ENCODE peak calls at places on chromosomes 11 and 22, in seven cellular contexts. A is osteoblast, U is adrenal gland, G is foreskin fibroblast, X is tibial nerve, I is OCI-LY7, D is left lung. S is an unnamed sample.

GRCh38 chr11:73454987-73455386 is 78.8 kb downstream of the RELT start:
- DNase-seq in A (no peak), U (no peak), G (no peak), X (no peak), I (no peak), D (no peak), S (no peak)

GRCh38 chr11:34501500-34501899 is 12.1 kb downstream of the ELF5 start:
- DNase-seq in A (peak; percentile 87), U (no peak), G (peak; percentile 90), X (no peak), I (no peak), D (peak; percentile 72), S (peak; percentile 74)

GRCh38 chr22:46149493-46149997 is 781 bp upstream of the PPARA start:
- DNase-seq in A (peak; percentile 90), U (peak; percentile 74), G (peak; percentile 44), X (peak; percentile 54), I (peak; percentile 10), D (peak; percentile 73), S (no peak)

GRCh38 chr22:31141551-31141950 is 1.2 kb upstream of the PLA2G3 start:
- DNase-seq in A (peak; percentile 76), U (no peak), G (no peak), X (no peak), I (no peak), D (no peak), S (no peak)

GRCh38 chr11:14413307-14414072 is 54.5 kb upstream of the RRAS2 start:
- DNase-seq in A (peak; percentile 61), U (peak; percentile 58), G (peak; percentile 86), X (no peak), I (no peak), D (no peak), S (no peak)

GRCh38 chr11:60700689-60701508 is 1.5 kb downstream of the MS4A8 start:
- DNase-seq in A (no peak), U (no peak), G (no peak), X (no peak), I (peak; percentile 32), D (no peak), S (no peak)

GRCh38 chr11:40401132-40401853 is 1058.2 kb downstream of the LRRC4C start:
- DNase-seq in A (no peak), U (no peak), G (peak; percentile 29), X (no peak), I (no peak), D (no peak), S (no peak)

GRCh38 chr11:369336-370018 is at the start of gene B4GALNT4:
- DNase-seq in A (peak; percentile 96), U (no peak), G (peak; percentile 73), X (no peak), I (no peak), D (no peak), S (no peak)

GRCh38 chr22:48239461-48240164 is 1477.2 kb downstream of the TBC1D22A start:
- DNase-seq in A (no peak), U (no peak), G (no peak), X (no peak), I (no peak), D (no peak), S (peak; percentile 26)

GRCh38 chr11:134944986-134945385 is 532.9 kb upstream of the B3GAT1 start:
- DNase-seq in A (no peak), U (no peak), G (no peak), X (no peak), I (no peak), D (no peak), S (no peak)

GRCh38 chr11:85718991-85719807 is 33.2 kb upstream of the CCDC89 start:
- DNase-seq in A (peak; percentile 91), U (no peak), G (peak; percentile 97), X (peak; percentile 17), I (no peak), D (peak; percentile 32), S (peak; percentile 22)

GRCh38 chr11:94897330-94897768 is 76.0 kb downstream of the CWC15 start:
- DNase-seq in A (no peak), U (peak; percentile 86), G (peak; percentile 71), X (peak; percentile 53), I (peak; percentile 36), D (no peak), S (peak; percentile 86)

GRCh38 chr11:103619480-103619879 is 417.0 kb upstream of the DDI1 start:
- DNase-seq in A (no peak), U (no peak), G (peak; percentile 29), X (no peak), I (peak; percentile 5), D (no peak), S (no peak)

GRCh38 chr11:45238724-45239123 is 47.4 kb downstream of the SYT13 start:
- DNase-seq in A (peak; percentile 97), U (no peak), G (peak; percentile 46), X (no peak), I (no peak), D (no peak), S (no peak)

GRCh38 chr22:32644252-32645100 is 157.0 kb upstream of the TIMP3 start:
- DNase-seq in A (no peak), U (peak; percentile 83), G (no peak), X (peak; percentile 23), I (no peak), D (peak; percentile 63), S (peak; percentile 78)

GRCh38 chr11:67317365-67318238 is 14.3 kb downstream of the SSH3 start:
- DNase-seq in A (peak; percentile 99), U (peak; percentile 99), G (peak; percentile 97), X (peak; percentile 92), I (peak; percentile 99), D (peak; percentile 97), S (peak; percentile 95)

GRCh38 chr11:8258289-8258688 is 5.4 kb downstream of the LMO1 start:
- DNase-seq in A (no peak), U (peak; percentile 50), G (no peak), X (no peak), I (no peak), D (no peak), S (peak; percentile 80)

GRCh38 chr22:44630826-44631225 is 71.2 kb upstream of the PRR5 start:
- DNase-seq in A (no peak), U (no peak), G (no peak), X (no peak), I (no peak), D (no peak), S (no peak)

GRCh38 chr11:102560555-102561011 is 30.0 kb upstream of the MMP7 start:
- DNase-seq in A (peak; percentile 61), U (no peak), G (peak; percentile 76), X (no peak), I (peak; percentile 59), D (no peak), S (no peak)

GRCh38 chr11:44626645-44627044 is 61.2 kb downstream of the CD82 start:
- DNase-seq in A (peak; percentile 23), U (peak; percentile 27), G (no peak), X (no peak), I (no peak), D (no peak), S (no peak)

GRCh38 chr11:19228956-19229355 is 11.8 kb downstream of the E2F8 start:
- DNase-seq in A (no peak), U (no peak), G (no peak), X (no peak), I (no peak), D (no peak), S (no peak)

GRCh38 chr11:19232910-19233503 is 7.7 kb downstream of the E2F8 start:
- DNase-seq in A (peak; percentile 93), U (no peak), G (peak; percentile 78), X (no peak), I (no peak), D (no peak), S (no peak)

GRCh38 chr11:19225599-19225998 is 15.1 kb downstream of the E2F8 start:
- DNase-seq in A (no peak), U (no peak), G (no peak), X (no peak), I (no peak), D (no peak), S (no peak)

GRCh38 chr11:19226378-19227195 is 14.2 kb downstream of the E2F8 start:
- DNase-seq in A (no peak), U (no peak), G (no peak), X (no peak), I (no peak), D (no peak), S (no peak)

GRCh38 chr11:19229671-19230070 is 11.1 kb downstream of the E2F8 start:
- DNase-seq in A (no peak), U (no peak), G (no peak), X (no peak), I (no peak), D (no peak), S (no peak)
- H3K4me3 ChIP-seq in A (no peak overlapping the region), U (no peak overlapping the region), G (no peak overlapping the region), X (no peak overlapping the region), I (no peak overlapping the region), D (no peak overlapping the region), S (no peak overlapping the region)

DNA sequence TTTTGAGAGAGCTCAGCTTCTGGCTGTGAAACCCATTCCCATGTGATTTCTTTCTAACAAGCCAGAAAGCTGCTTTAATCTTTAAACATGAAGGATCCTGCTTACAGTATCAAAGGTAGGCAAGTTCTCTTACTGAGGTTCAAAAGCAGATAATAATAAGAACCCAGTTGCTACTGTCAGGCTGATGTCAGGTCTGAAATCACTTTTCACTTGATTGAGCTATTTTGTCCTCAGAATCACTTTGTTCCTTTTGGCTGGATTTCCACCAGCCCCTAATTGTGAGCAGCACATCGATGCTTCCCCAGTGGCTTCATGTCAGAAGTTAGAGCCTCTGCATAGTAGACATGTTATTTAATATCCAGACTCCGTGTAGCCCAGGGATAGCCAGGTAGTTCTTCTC is 55.8 kb upstream of the CEP295 start:
- DNase-seq in A (no peak), U (no peak), G (no peak), X (no peak), I (no peak), D (no peak), S (no peak)
- TF ChIP-seq CTCF in A (no peak), U (no peak), G (no peak), X (no peak), I (no peak), D (no peak), S (no peak)

GRCh38 chr22:37267128-37267587 is 15.2 kb upstream of the CYTH4 start:
- DNase-seq in A (peak; percentile 86), U (no peak), G (peak; percentile 69), X (no peak), I (peak; percentile 78), D (peak; percentile 62), S (no peak)
- H3K4me3 ChIP-seq in A (peak overlapping the region; percentile 83), U (no peak overlapping the region), G (peak overlapping the region; percentile 58), X (no peak overlapping the region), I (peak overlapping the region; percentile 65), D (peak overlapping the region; percentile 33), S (no peak overlapping the region)

DNA sequence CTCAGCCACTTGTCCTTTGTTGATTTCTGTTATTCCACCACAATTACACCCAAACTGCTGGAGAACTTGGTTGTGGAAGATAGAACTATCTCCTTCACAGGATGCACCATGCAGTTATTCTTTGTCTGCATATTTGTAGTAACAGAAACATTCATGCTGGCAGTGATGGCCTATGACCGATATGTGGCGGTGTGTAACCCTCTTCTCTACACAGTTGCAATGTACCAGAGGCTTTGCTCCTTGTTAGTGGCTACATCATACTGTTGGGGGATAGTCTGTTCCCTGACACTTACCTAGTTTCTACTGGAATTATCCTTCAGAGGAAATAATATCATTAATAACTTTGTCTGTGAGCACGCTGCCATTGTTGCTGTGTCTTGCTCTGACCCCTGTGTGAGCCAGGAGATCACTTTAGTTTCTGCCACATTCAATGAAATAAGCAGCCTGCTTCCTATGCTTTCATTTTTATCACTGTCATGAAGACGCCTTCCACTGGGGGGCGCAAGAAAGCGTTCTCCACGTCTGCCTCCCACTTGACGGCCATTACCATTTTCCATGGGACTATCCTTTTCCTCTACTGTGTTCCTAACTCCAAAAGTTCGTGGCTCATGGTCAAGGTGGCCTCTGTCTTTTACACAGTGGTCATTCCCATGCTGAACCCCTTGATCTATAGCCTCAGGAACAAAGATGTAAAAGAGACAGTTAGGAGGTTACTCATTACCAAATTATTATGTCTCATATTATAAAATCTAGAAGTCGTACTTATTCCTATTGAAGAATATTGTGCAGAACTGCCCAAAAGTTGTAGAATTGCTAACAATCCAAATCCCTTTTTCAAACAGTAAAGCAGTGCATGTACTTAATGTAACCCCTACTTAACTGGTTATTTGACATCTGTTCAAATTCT is 53.2 kb downstream of the OR4C6 start:
- DNase-seq in A (no peak), U (no peak), G (no peak), X (no peak), I (peak; percentile 3), D (no peak), S (no peak)
- TF ChIP-seq CTCF in A (no peak), U (no peak), G (peak; percentile 3), X (no peak), I (peak; percentile 74), D (no peak), S (no peak)

S was measured in lower leg skin.